ENCODE peak calls at places on chromosome 20, in seven cellular contexts. P, C, J, A, Y, H and V are unnamed samples.

GRCh38 chr20:46367967-46368901 is 38.2 kb downstream of the ELMO2 start:
- DNase-seq in A (no peak), H (no peak), Y (no peak), C (no peak), P (no peak), J (no peak), V (peak)

GRCh38 chr20:49594143-49594928 is 26.4 kb upstream of the PTGIS start:
- DNase-seq in P (no peak), H (no peak), C (peak), Y (no peak), A (no peak), J (no peak), V (peak)

GRCh38 chr20:60057866-60058807 is 99.9 kb downstream of the CDH26 start:
- DNase-seq in Y (no peak), P (peak), H (peak), J (peak), A (no peak), C (peak), V (no peak)

GRCh38 chr20:51348866-51349265 is 193.7 kb downstream of the NFATC2 start:
- DNase-seq in Y (no peak), P (no peak), H (no peak), A (no peak), C (no peak), J (no peak), V (no peak)

GRCh38 chr20:39849664-39850063 is 839.4 kb downstream of the MAFB start:
- DNase-seq in H (peak), Y (no peak), A (peak), P (no peak), J (no peak), C (peak), V (peak)

GRCh38 chr20:58293453-58293852 is 16.1 kb upstream of the RAB22A start:
- DNase-seq in J (peak), H (peak), C (no peak), P (no peak), Y (no peak), A (peak), V (peak)

GRCh38 chr20:35561268-35561667 is 19.4 kb downstream of the ERGIC3 start:
- DNase-seq in P (no peak), H (no peak), A (no peak), J (peak), C (peak), Y (no peak), V (peak)

GRCh38 chr20:34825530-34826362 is at the start of gene NCOA6:
- DNase-seq in P (peak), A (peak), J (peak), C (peak), H (peak), Y (peak), V (peak)

GRCh38 chr20:62459488-62459887 is 16.3 kb downstream of the GATA5 start:
- DNase-seq in Y (no peak), C (no peak), J (no peak), A (no peak), P (no peak), H (no peak), V (no peak)

GRCh38 chr20:50680106-50680960 is 11.0 kb downstream of the RIPOR3 start:
- DNase-seq in Y (no peak), H (no peak), A (no peak), C (peak), P (no peak), J (no peak), V (peak)

GRCh38 chr20:45173531-45173930 is 1.2 kb upstream of the PI3 start:
- DNase-seq in A (no peak), H (no peak), Y (no peak), J (no peak), C (no peak), P (no peak), V (no peak)

GRCh38 chr20:54131675-54132611 is 41.8 kb downstream of the CYP24A1 start:
- DNase-seq in P (no peak), C (peak), J (no peak), H (no peak), Y (no peak), A (no peak), V (no peak)

GRCh38 chr20:46018611-46019010 is 9.9 kb downstream of the MMP9 start:
- DNase-seq in C (no peak), A (no peak), J (no peak), Y (no peak), H (no peak), P (no peak), V (no peak)

GRCh38 chr20:62624325-62624690 is 18.0 kb upstream of the SLCO4A1 start:
- DNase-seq in Y (no peak), J (peak), P (no peak), H (no peak), A (no peak), C (no peak), V (peak)

GRCh38 chr20:37850724-37851123 is 52.2 kb upstream of the VSTM2L start:
- DNase-seq in H (no peak), A (no peak), Y (no peak), J (no peak), P (no peak), C (no peak), V (no peak)

GRCh38 chr20:42686057-42686456 is 503.6 kb downstream of the PTPRT start:
- DNase-seq in Y (no peak), H (no peak), C (no peak), J (no peak), P (no peak), A (no peak), V (no peak)

GRCh38 chr20:62898970-62899632 is 27.2 kb downstream of the DIDO1 start:
- DNase-seq in H (no peak), J (no peak), P (no peak), A (no peak), C (no peak), Y (no peak), V (no peak)

GRCh38 chr20:47319517-47320252 is 36.8 kb downstream of the ZMYND8 start:
- DNase-seq in H (peak), Y (peak), C (peak), J (no peak), A (peak), P (no peak), V (peak)

GRCh38 chr20:43191946-43192847 is 2.5 kb upstream of the PTPRT start:
- DNase-seq in H (peak), J (no peak), P (no peak), C (no peak), Y (no peak), A (no peak), V (peak)

GRCh38 chr20:20076297-20077065 is 24.1 kb downstream of the CFAP61 start:
- DNase-seq in P (no peak), J (no peak), A (peak), C (peak), Y (no peak), H (peak), V (no peak)

GRCh38 chr20:35003211-35004031 is 47.8 kb downstream of the MYH7B start:
- DNase-seq in Y (no peak), H (no peak), A (no peak), J (no peak), C (no peak), P (no peak), V (no peak)

GRCh38 chr20:62860391-62860923 is 1.2 kb downstream of the TCFL5 start:
- DNase-seq in C (peak), J (no peak), Y (no peak), A (peak), P (no peak), H (peak), V (no peak)

GRCh38 chr20:46215913-46216707 is 92.2 kb downstream of the CDH22 start:
- DNase-seq in A (no peak), H (no peak), Y (peak), J (no peak), P (no peak), C (peak), V (no peak)

GRCh38 chr20:25136643-25137559 is 55.0 kb upstream of the VSX1 start:
- DNase-seq in A (peak), P (no peak), H (peak), J (no peak), Y (peak), C (peak), V (peak)

GRCh38 chr20:57397693-57398108 is 6.5 kb downstream of the RBM38 start:
- DNase-seq in C (no peak), Y (no peak), A (no peak), P (peak), J (no peak), H (no peak), V (peak)

GRCh38 chr20:23047001-23047737 is 2.3 kb downstream of the THBD start:
- DNase-seq in C (no peak), P (no peak), A (no peak), H (no peak), Y (no peak), J (no peak), V (no peak)

GRCh38 chr20:19958243-19958642 is 58.9 kb upstream of the NAA20 start:
- DNase-seq in A (no peak), J (no peak), C (no peak), H (no peak), Y (no peak), P (no peak), V (no peak)

GRCh38 chr20:18388860-18389259 is 78.0 kb downstream of the DZANK1 start:
- DNase-seq in Y (peak), A (no peak), P (no peak), H (no peak), J (no peak), C (peak), V (peak)

GRCh38 chr20:17650301-17650761 is 31.7 kb downstream of the RRBP1 start:
- DNase-seq in C (no peak), P (no peak), H (no peak), Y (no peak), J (no peak), A (no peak), V (no peak)

GRCh38 chr20:37096415-37097039 is 730 bp upstream of the RBL1 start:
- DNase-seq in H (no peak), P (no peak), A (no peak), J (no peak), Y (no peak), C (no peak), V (no peak)

GRCh38 chr20:54680872-54681297 is 205.5 kb downstream of the DOK5 start:
- DNase-seq in A (no peak), C (peak), P (no peak), J (no peak), H (no peak), Y (peak), V (peak)

GRCh38 chr20:21395666-21396044 is 1.7 kb downstream of the NKX2-4 start:
- DNase-seq in J (no peak), H (no peak), A (no peak), Y (no peak), C (no peak), P (peak), V (no peak)

GRCh38 chr20:58229198-58229802 is 847 bp upstream of the ANKRD60 start:
- DNase-seq in A (no peak), Y (no peak), H (no peak), P (no peak), C (no peak), J (no peak), V (no peak)

GRCh38 chr20:36421641-36422040 is 115.5 kb downstream of the DLGAP4 start:
- DNase-seq in A (no peak), Y (no peak), J (no peak), P (no peak), C (no peak), H (no peak), V (no peak)